ENCODE peak calls at places on chromosomes 2 and 18, in ten cellular contexts. P, W, U, O, Q, C, T, M, H and Z are unnamed samples.

GRCh38 chr2:144097440-144098225 is 422.3 kb downstream of the ZEB2 start:
- DNase-seq in M (no peak), P (no peak), C (no peak), O (no peak), T (no peak), Q (no peak), H (no peak), U (no peak), W (no peak), Z (no peak)

GRCh38 chr2:150319085-150319484 is 168.4 kb downstream of the RND3 start:
- DNase-seq in M (no peak), P (no peak), T (no peak), U (no peak), W (no peak), O (no peak), Q (no peak), H (no peak), C (no peak), Z (no peak)

GRCh38 chr18:50154420-50154819 is 40.5 kb downstream of the MYO5B start:
- DNase-seq in C (no peak), T (no peak), U (no peak), H (no peak), Q (no peak), P (no peak), W (no peak), M (no peak), O (no peak), Z (no peak)

GRCh38 chr18:8750954-8751415 is 45.6 kb downstream of the MTCL1 start:
- DNase-seq in T (no peak), W (no peak), U (peak; percentile 71), O (peak; percentile 54), Q (peak; percentile 81), M (no peak), P (no peak), H (no peak), C (no peak), Z (no peak)

GRCh38 chr2:86350751-86351150 is 13.3 kb upstream of the REEP1 start:
- DNase-seq in Q (peak; percentile 2), C (no peak), O (no peak), W (no peak), T (no peak), P (no peak), H (no peak), M (no peak), U (no peak), Z (no peak)

GRCh38 chr2:40760071-40760666 is 308.3 kb upstream of the SLC8A1 start:
- DNase-seq in Q (peak; percentile 72), T (no peak), M (no peak), O (peak; percentile 8), U (peak; percentile 55), H (no peak), P (peak; percentile 77), C (no peak), W (no peak), Z (peak; percentile 34)

GRCh38 chr2:236604971-236605734 is 35.5 kb downstream of the ACKR3 start:
- DNase-seq in T (no peak), U (no peak), M (no peak), H (no peak), P (no peak), Q (no peak), C (no peak), W (no peak), O (no peak), Z (no peak)

GRCh38 chr2:158644139-158644538 is 151.0 kb upstream of the DAPL1 start:
- DNase-seq in W (no peak), P (no peak), T (no peak), H (no peak), C (no peak), O (peak; percentile 67), U (peak; percentile 53), Q (peak; percentile 85), M (no peak), Z (no peak)

GRCh38 chr2:128591022-128591840 is 272.6 kb upstream of the HS6ST1 start:
- DNase-seq in P (no peak), C (no peak), O (no peak), W (no peak), M (no peak), H (no peak), Q (no peak), T (no peak), U (no peak), Z (no peak)

GRCh38 chr2:122737429-122738077 is 982.1 kb downstream of the TSN start:
- DNase-seq in C (no peak), W (no peak), M (no peak), U (no peak), Q (no peak), T (no peak), O (no peak), H (no peak), P (no peak), Z (no peak)

GRCh38 chr2:239012936-239013669 is 165.2 kb downstream of the TWIST2 start:
- DNase-seq in W (peak; percentile 22), P (no peak), H (no peak), T (no peak), U (no peak), C (no peak), Q (no peak), M (no peak), O (no peak), Z (peak; percentile 6)

GRCh38 chr2:151408788-151409600 is 708 bp upstream of the RIF1 start:
- DNase-seq in T (no peak), M (no peak), H (no peak), U (no peak), C (no peak), W (no peak), O (no peak), Q (no peak), P (peak; percentile 4), Z (no peak)

GRCh38 chr18:36201765-36202164 is 14.5 kb downstream of the MOCOS start:
- DNase-seq in O (no peak), T (no peak), P (no peak), W (no peak), U (no peak), M (no peak), Q (no peak), H (no peak), C (no peak), Z (no peak)

GRCh38 chr18:76620326-76620813 is 125.3 kb upstream of the ZNF516 start:
- DNase-seq in H (no peak), U (peak; percentile 83), W (peak; percentile 77), Q (peak; percentile 69), P (no peak), M (no peak), C (no peak), T (no peak), O (peak; percentile 71), Z (peak; percentile 76)

GRCh38 chr2:126662623-126663022 is 6.7 kb downstream of the GYPC start:
- DNase-seq in M (no peak), T (no peak), O (no peak), H (no peak), W (no peak), Q (no peak), C (no peak), P (no peak), U (no peak), Z (no peak)

GRCh38 chr2:236378851-236379250 is 114.6 kb upstream of the ASB18 start:
- DNase-seq in C (no peak), T (no peak), O (no peak), P (no peak), W (no peak), U (no peak), H (no peak), Q (no peak), M (no peak), Z (no peak)

GRCh38 chr2:206275274-206276160 is 1.1 kb downstream of the ZDBF2 start:
- DNase-seq in M (no peak), H (peak; percentile 16), P (peak; percentile 70), U (peak; percentile 49), Q (peak; percentile 34), T (no peak), C (no peak), W (no peak), O (peak; percentile 37), Z (no peak)

GRCh38 chr2:171272039-171272438 is 111.3 kb upstream of the TLK1 start:
- DNase-seq in O (peak; percentile 76), U (peak; percentile 76), Q (peak; percentile 88), H (no peak), M (no peak), W (no peak), T (no peak), P (peak; percentile 52), C (no peak), Z (no peak)

GRCh38 chr18:10892801-10893595 is 256.4 kb downstream of the PIEZO2 start:
- DNase-seq in W (no peak), Q (no peak), O (no peak), M (no peak), H (no peak), P (peak; percentile 15), C (no peak), T (no peak), U (no peak), Z (no peak)

GRCh38 chr2:236855866-236856855 is 229.5 kb upstream of the COPS8 start:
- DNase-seq in C (no peak), T (no peak), Q (no peak), H (no peak), U (no peak), O (no peak), P (peak; percentile 59), M (no peak), W (no peak), Z (no peak)

GRCh38 chr18:54880706-54881105 is 52.4 kb downstream of the RAB27B start:
- DNase-seq in T (no peak), Q (peak; percentile 65), O (peak; percentile 5), H (no peak), M (no peak), U (peak; percentile 14), W (no peak), C (no peak), P (no peak), Z (no peak)

GRCh38 chr2:23745726-23746105 is 181.2 kb downstream of the ATAD2B start:
- DNase-seq in M (no peak), T (no peak), W (no peak), Q (no peak), U (peak; percentile 8), H (no peak), P (peak; percentile 73), C (no peak), O (no peak), Z (peak; percentile 35)

GRCh38 chr2:49225126-49225525 is 70.8 kb upstream of the FSHR start:
- DNase-seq in P (no peak), M (no peak), T (no peak), W (no peak), Q (no peak), U (no peak), O (no peak), H (no peak), C (no peak), Z (no peak)

GRCh38 chr2:216911886-216912285 is 52.0 kb upstream of the TNP1 start:
- DNase-seq in W (no peak), M (no peak), O (no peak), P (peak; percentile 29), U (no peak), H (no peak), Q (peak; percentile 41), T (no peak), C (no peak), Z (no peak)

GRCh38 chr2:235270951-235271350 is 222.9 kb upstream of the AGAP1 start:
- DNase-seq in W (no peak), T (peak; percentile 8), M (no peak), O (no peak), Q (peak; percentile 42), P (no peak), H (peak; percentile 29), U (no peak), C (no peak), Z (no peak)

GRCh38 chr18:49849331-49850217 is 36.2 kb upstream of the ACAA2 start:
- DNase-seq in C (no peak), T (no peak), Q (peak; percentile 87), H (no peak), U (peak; percentile 85), M (no peak), O (peak; percentile 91), P (peak; percentile 100), W (peak; percentile 96), Z (no peak)

GRCh38 chr2:71614976-71615768 is 161.8 kb downstream of the DYSF start:
- DNase-seq in Q (peak; percentile 30), U (peak; percentile 67), M (no peak), H (no peak), T (no peak), P (no peak), O (peak; percentile 66), C (no peak), W (peak; percentile 91), Z (peak; percentile 44)

GRCh38 chr2:240586919-240587800 is 626 bp downstream of the CAPN10 start:
- DNase-seq in T (peak; percentile 62), P (peak; percentile 70), W (peak; percentile 85), H (peak; percentile 61), Q (peak; percentile 5), M (no peak), C (peak; percentile 41), U (peak; percentile 53), O (peak; percentile 46), Z (no peak)